ENCODE peak calls at places on chromosomes 4 and X, in seven cellular contexts. U is stomach; L is lower lobe of right lung; C is Peyer's patch; E is CD8-positive, alpha-beta T cell; R is hepatocyte; V is H9. P is an unnamed sample.

GRCh38 chr4:138707746-138708145 is 307.8 kb upstream of the NOCT start:
- DNase-seq in U (no peak), V (no peak), L (no peak), C (no peak), E (no peak), R (no peak), P (no peak)

GRCh38 chrX:152819271-152819670 is 11.3 kb downstream of the CETN2 start:
- DNase-seq in C (no peak), L (no peak), R (no peak), V (no peak), E (no peak), U (no peak), P (no peak)

GRCh38 chr4:22343606-22344005 is 172.3 kb downstream of the ADGRA3 start:
- DNase-seq in R (no peak), L (no peak), V (no peak), U (no peak), C (no peak), E (no peak), P (no peak)

GRCh38 chr4:186757696-186758330 is 34.2 kb upstream of the FAT1 start:
- DNase-seq in C (no peak), E (no peak), V (no peak), U (no peak), L (no peak), R (no peak), P (peak; percentile 60)

GRCh38 chr4:141905751-141906150 is 269.4 kb downstream of the IL15 start:
- DNase-seq in E (no peak), L (no peak), V (no peak), U (no peak), R (no peak), C (no peak), P (peak; percentile 94)

GRCh38 chrX:39890807-39891206 is 207.0 kb downstream of the BCOR start:
- DNase-seq in U (no peak), V (no peak), R (no peak), L (no peak), E (no peak), C (no peak), P (no peak)

GRCh38 chrX:19130628-19131027 is 8.4 kb upstream of the ADGRG2 start:
- DNase-seq in V (no peak), E (no peak), C (no peak), R (no peak), U (no peak), L (no peak), P (no peak)

GRCh38 chrX:152817082-152817744 is 13.3 kb downstream of the CETN2 start:
- DNase-seq in V (no peak), R (peak; percentile 46), L (no peak), C (no peak), E (no peak), U (no peak), P (no peak)

GRCh38 chr4:10124167-10124930 is 7.8 kb upstream of the WDR1 start:
- DNase-seq in U (no peak), V (no peak), R (no peak), E (no peak), C (no peak), L (no peak), P (no peak)

GRCh38 chrX:38868941-38869378 is 67.7 kb downstream of the MID1IP1 start:
- DNase-seq in U (no peak), R (no peak), C (no peak), L (no peak), E (no peak), V (no peak), P (peak; percentile 53)

GRCh38 chrX:13151806-13152510 is 107.5 kb upstream of the FAM9C start:
- DNase-seq in L (no peak), R (peak; percentile 43), V (no peak), C (no peak), U (no peak), E (peak; percentile 40), P (no peak)

GRCh38 chrX:86806786-86807185 is 658.5 kb downstream of the DACH2 start:
- DNase-seq in E (no peak), V (peak; percentile 28), U (no peak), L (no peak), R (peak; percentile 21), C (no peak), P (no peak)

GRCh38 chr4:147633113-147633512 is 15.9 kb downstream of the TMEM184C start:
- DNase-seq in L (no peak), V (no peak), U (no peak), E (no peak), C (no peak), R (no peak), P (peak; percentile 51)

GRCh38 chr4:127212701-127213100 is 420.1 kb upstream of the INTU start:
- DNase-seq in U (no peak), V (no peak), E (no peak), L (no peak), C (no peak), R (no peak), P (no peak)

GRCh38 chrX:49858341-49858740 is 20.9 kb upstream of the USP27X start:
- DNase-seq in V (no peak), E (no peak), C (no peak), L (no peak), R (no peak), U (no peak), P (no peak)

GRCh38 chrX:119655125-119655524 is 37.8 kb downstream of the SEPTIN6 start:
- DNase-seq in C (no peak), R (peak; percentile 64), V (no peak), E (peak; percentile 30), U (no peak), L (no peak), P (peak; percentile 44)

GRCh38 chr4:2332201-2332975 is 70.5 kb upstream of the MXD4 start:
- DNase-seq in E (no peak), R (no peak), V (no peak), U (no peak), L (no peak), C (peak; percentile 16), P (no peak)

GRCh38 chrX:140274761-140275525 is 229.9 kb downstream of the SOX3 start:
- DNase-seq in C (no peak), R (no peak), U (no peak), L (no peak), V (peak; percentile 34), E (no peak), P (no peak)

GRCh38 chrX:106672527-106672926 is 54.0 kb upstream of the RNF128 start:
- DNase-seq in E (no peak), V (no peak), U (no peak), C (no peak), L (no peak), R (no peak), P (no peak)

GRCh38 chrX:115892787-115893671 is 277.5 kb upstream of the AGTR2 start:
- DNase-seq in V (peak; percentile 68), C (peak; percentile 20), R (no peak), U (peak; percentile 70), L (no peak), E (no peak), P (no peak)

DNA sequence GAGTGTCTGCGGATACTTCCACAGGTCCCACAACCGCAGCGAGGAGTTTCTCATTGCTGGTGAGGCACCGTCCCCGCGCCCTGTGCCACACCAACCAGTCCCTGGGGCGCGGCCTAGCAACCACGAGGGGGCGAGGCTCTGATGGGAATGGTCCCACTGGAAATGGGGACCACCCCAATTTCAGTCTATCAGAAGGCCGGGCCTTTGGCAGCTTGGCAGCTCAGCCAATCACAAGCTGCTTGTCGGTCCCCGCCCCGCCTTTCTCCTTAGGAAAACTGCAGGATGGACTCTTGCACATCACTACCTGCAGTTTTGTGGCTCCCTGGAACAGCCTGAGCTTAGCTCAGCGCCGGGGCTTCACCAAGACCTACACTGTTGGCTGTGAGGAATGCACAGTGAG is 3.0 kb downstream of the TIMP1 start:
- DNase-seq in V (peak; percentile 57), R (peak; percentile 3), L (no peak), E (no peak), C (no peak), U (no peak), P (no peak)
- TF ChIP-seq CTCF in V (no peak), R (no peak), L (no peak), E (no peak), C (no peak), U (no peak), P (no peak)

DNA sequence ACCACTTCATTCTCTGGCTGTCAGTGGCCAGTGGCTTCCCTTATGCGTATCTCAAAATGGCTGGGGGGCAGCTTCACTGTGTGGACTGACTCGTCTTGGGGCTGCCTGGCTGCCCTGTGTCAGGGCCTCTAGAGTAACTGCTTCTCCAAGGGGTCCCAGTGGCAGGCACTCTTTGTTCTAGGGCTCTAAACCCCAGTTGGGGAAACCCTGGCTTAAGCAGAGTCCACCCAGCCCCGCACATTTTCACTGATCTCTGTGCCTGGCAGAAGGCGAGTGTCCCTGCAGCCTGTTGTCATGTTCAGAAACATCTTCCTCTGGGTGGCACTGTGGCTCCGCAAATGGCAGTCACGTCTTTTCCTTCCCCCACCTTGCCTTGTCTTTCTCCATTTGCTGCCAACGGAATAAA is 59.7 kb downstream of the NBDY start:
- DNase-seq in U (peak; percentile 58), E (no peak), L (no peak), C (peak; percentile 38), V (no peak), R (no peak), P (no peak)
- TF ChIP-seq CTCF in U (peak; percentile 33), E (no peak), L (no peak), C (peak; percentile 24), V (no peak), R (no peak), P (no peak)

DNA sequence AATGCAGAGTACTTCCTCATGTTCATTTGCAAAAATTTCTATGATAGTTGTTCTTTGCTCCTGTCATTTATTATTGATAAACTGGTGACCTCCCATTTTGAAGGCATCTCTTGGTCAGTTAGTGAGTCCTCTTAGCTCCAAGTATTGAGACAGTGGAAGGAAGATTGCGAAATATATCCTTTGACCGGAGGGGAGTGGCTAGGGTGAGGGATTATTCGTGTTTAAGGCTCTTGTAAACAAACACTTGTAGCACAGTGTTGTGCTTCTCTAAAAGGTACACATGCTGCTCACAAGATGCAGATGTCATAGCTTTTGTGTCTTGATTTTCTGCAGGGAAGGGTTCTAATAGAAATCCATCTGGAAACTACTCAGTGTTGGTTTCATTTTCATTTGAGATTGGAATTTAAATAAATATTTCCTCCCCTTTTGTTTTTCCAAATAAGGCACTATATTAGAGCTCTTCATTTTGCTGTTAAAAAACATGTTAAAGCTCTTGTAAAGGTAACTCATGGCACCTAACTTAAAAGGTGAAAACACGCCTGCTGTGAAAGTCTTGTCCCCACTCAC is 21.8 kb downstream of the TXLNG start:
- DNase-seq in E (no peak), R (peak; percentile 70), U (no peak), C (no peak), V (no peak), L (no peak), P (no peak)
- TF ChIP-seq CTCF in E (no peak), R (no peak), U (no peak), C (no peak), V (no peak), L (no peak), P (no peak)

GRCh38 chr4:116272336-116272735 is 813.0 kb downstream of the TRAM1L1 start:
- DNase-seq in U (no peak), C (no peak), R (no peak), V (no peak), L (no peak), E (no peak), P (no peak)
- TF ChIP-seq CTCF in U (no peak), C (no peak), R (no peak), V (no peak), L (no peak), E (no peak), P (no peak)